ENCODE peak calls at places on chromosome 22, in five cellular contexts. T is CD8-positive, alpha-beta T cell; G is IMR-90; S is right atrium auricular region; X is tibial nerve. J is an unnamed sample.

GRCh38 chr22:37126882-37127281 is 17.4 kb upstream of the TMPRSS6 start:
- DNase-seq in X (no peak), S (no peak), T (peak), G (no peak), J (no peak)

GRCh38 chr22:47199949-47200272 is 437.5 kb downstream of the TBC1D22A start:
- DNase-seq in S (peak), T (no peak), X (no peak), G (no peak), J (no peak)

GRCh38 chr22:35419756-35420155 is 19.8 kb downstream of the MCM5 start:
- DNase-seq in T (no peak), S (no peak), G (no peak), X (no peak), J (no peak)

GRCh38 chr22:44193537-44193896 is 12.8 kb downstream of the PARVG start:
- DNase-seq in S (no peak), X (no peak), T (no peak), G (no peak), J (no peak)

GRCh38 chr22:48752451-48753380 is 1075.0 kb downstream of the BRD1 start:
- DNase-seq in G (no peak), S (peak), X (no peak), T (no peak), J (no peak)

GRCh38 chr22:40215266-40215665 is 37.5 kb downstream of the TNRC6B start:
- DNase-seq in G (no peak), T (no peak), S (no peak), X (no peak), J (no peak)

GRCh38 chr22:40612291-40612740 is 24.2 kb downstream of the MRTFA start:
- DNase-seq in X (no peak), S (no peak), G (no peak), T (no peak), J (no peak)

GRCh38 chr22:30943368-30943767 is 25.2 kb downstream of the MORC2 start:
- DNase-seq in G (no peak), T (peak), S (no peak), X (no peak), J (peak)

GRCh38 chr22:25564979-25565677 is 653 bp downstream of the GRK3 start:
- DNase-seq in T (no peak), S (no peak), G (no peak), X (no peak), J (no peak)

GRCh38 chr22:50684501-50684900 is 11.9 kb downstream of the SHANK3 start:
- DNase-seq in X (no peak), G (no peak), T (no peak), S (peak), J (no peak)

GRCh38 chr22:30249049-30250038 is 2.8 kb upstream of the LIF start:
- DNase-seq in X (peak), G (no peak), S (peak), T (no peak), J (no peak)

GRCh38 chr22:19595532-19595931 is 71.3 kb upstream of the CLDN5 start:
- DNase-seq in G (no peak), S (no peak), T (no peak), X (no peak), J (no peak)

GRCh38 chr22:42635531-42635930 is 4.9 kb downstream of the ATP5MGL start:
- DNase-seq in T (no peak), S (peak), G (peak), X (peak), J (no peak)

GRCh38 chr22:19143967-19144400 is 467 bp downstream of the ESS2 start:
- DNase-seq in T (peak), X (no peak), S (no peak), G (peak), J (peak)

GRCh38 chr22:30186048-30186447 is 60.5 kb downstream of the LIF start:
- DNase-seq in S (no peak), G (no peak), T (no peak), X (no peak), J (no peak)

GRCh38 chr22:37421468-37421877 is 5.8 kb downstream of the ELFN2 start:
- DNase-seq in G (no peak), S (no peak), X (no peak), T (no peak), J (no peak)

GRCh38 chr22:36643033-36643432 is 60.5 kb downstream of the CACNG2 start:
- DNase-seq in G (no peak), T (no peak), S (no peak), X (no peak), J (no peak)

GRCh38 chr22:37401861-37402506 is 25.3 kb downstream of the ELFN2 start:
- DNase-seq in T (no peak), G (no peak), S (no peak), X (no peak), J (no peak)

GRCh38 chr22:30212996-30213441 is 33.5 kb downstream of the LIF start:
- DNase-seq in T (no peak), X (no peak), S (no peak), G (no peak), J (no peak)

GRCh38 chr22:33917744-33918406 is 2.4 kb downstream of the LARGE1 start:
- DNase-seq in X (no peak), S (no peak), T (no peak), G (peak), J (no peak)

GRCh38 chr22:22748297-22748743 is 103.9 kb downstream of the GGTLC2 start:
- DNase-seq in S (peak), T (peak), G (peak), X (peak), J (no peak)

GRCh38 chr22:41995211-41995610 is 3.4 kb upstream of the WBP2NL start:
- DNase-seq in S (no peak), X (no peak), G (no peak), T (no peak), J (no peak)

GRCh38 chr22:39960791-39961746 is 872 bp downstream of the TMA7B start:
- DNase-seq in G (peak), S (no peak), X (no peak), T (peak), J (peak)

GRCh38 chr22:26430600-26430999 is 1.5 kb downstream of the ASPHD2 start:
- DNase-seq in X (no peak), T (no peak), S (no peak), G (no peak), J (no peak)

GRCh38 chr22:48755332-48755949 is 1072.2 kb downstream of the BRD1 start:
- DNase-seq in G (no peak), S (peak), T (peak), X (no peak), J (no peak)

GRCh38 chr22:29998627-29999026 is 81.6 kb upstream of the HORMAD2 start:
- DNase-seq in G (no peak), X (no peak), T (no peak), S (no peak), J (no peak)

GRCh38 chr22:38110008-38110862 is at the start of gene BAIAP2L2:
- DNase-seq in G (no peak), X (no peak), T (no peak), S (no peak), J (no peak)

GRCh38 chr22:49423125-49423650 is 404.5 kb downstream of the BRD1 start:
- DNase-seq in G (no peak), X (no peak), T (no peak), S (no peak), J (no peak)

GRCh38 chr22:29690481-29690880 is 29.3 kb upstream of the CABP7 start:
- DNase-seq in X (no peak), G (no peak), T (no peak), S (no peak), J (no peak)

GRCh38 chr22:38397189-38398097 is 57.6 kb downstream of the KCNJ4 start:
- DNase-seq in T (no peak), X (peak), G (no peak), S (no peak), J (no peak)

GRCh38 chr22:37965940-37966664 is 12.6 kb downstream of the POLR2F start:
- DNase-seq in T (no peak), G (peak), X (no peak), S (no peak), J (no peak)

GRCh38 chr22:17972385-17973181 is 51.8 kb downstream of the MICAL3 start:
- DNase-seq in T (no peak), G (peak), X (no peak), S (no peak), J (no peak)

GRCh38 chr22:20844055-20845037 is 14.3 kb downstream of the PI4KA start:
- DNase-seq in X (no peak), S (no peak), G (no peak), T (no peak), J (no peak)

GRCh38 chr22:41966607-41967240 is 2.5 kb upstream of the SEPTIN3 start:
- DNase-seq in T (peak), X (peak), G (peak), S (no peak), J (peak)

GRCh38 chr22:46293591-46294260 is 2.9 kb upstream of the GTSE1 start:
- DNase-seq in G (peak), X (peak), T (no peak), S (no peak), J (no peak)

GRCh38 chr22:46087816-46088277 is 62.5 kb upstream of the PPARA start:
- DNase-seq in T (no peak), X (peak), G (peak), S (peak), J (no peak)

GRCh38 chr22:16915711-16916110 is 90.5 kb upstream of the XKR3 start:
- DNase-seq in G (no peak), S (no peak), T (no peak), X (no peak), J (no peak)

GRCh38 chr22:31087744-31088215 is 6.7 kb downstream of the SMTN start:
- DNase-seq in G (no peak), S (no peak), X (no peak), T (no peak), J (no peak)

GRCh38 chr22:49924113-49924833 is 5.8 kb downstream of the CRELD2 start:
- DNase-seq in G (no peak), T (no peak), S (no peak), X (no peak), J (no peak)

GRCh38 chr22:28440517-28441366 is 238.9 kb downstream of the TTC28 start:
- DNase-seq in G (peak), X (no peak), T (no peak), S (no peak), J (no peak)
- H3K27ac ChIP-seq in G (no peak), X (no peak), T (no peak), S (peak), J (no peak)

GRCh38 chr22:32794449-32795213 is 6.9 kb upstream of the TIMP3 start:
- DNase-seq in X (no peak), S (no peak), G (peak), T (no peak), J (no peak)
- TF ChIP-seq CTCF in X (no peak), S (no peak), G (no peak), T (no peak), J (no peak)

GRCh38 chr22:24198682-24199052 is 17.4 kb downstream of the SUSD2 start:
- DNase-seq in T (no peak), S (no peak), G (no peak), X (no peak), J (no peak)
- H3K27ac ChIP-seq in T (no peak), S (no peak), G (no peak), X (no peak), J (no peak)

GRCh38 chr22:27434898-27435297 is 366.7 kb downstream of the MN1 start:
- DNase-seq in S (no peak), T (no peak), X (peak), G (no peak), J (no peak)
- TF ChIP-seq CTCF in S (no peak), T (no peak), X (no peak), G (no peak), J (no peak)